ENCODE peak calls at places on chromosomes 6 and 20, in five cellular contexts. One of them, this sample, is unnamed.

GRCh38 chr6:169725270-169726048 is 1.2 kb upstream of the PHF10 start:
- DNase-seq in GM03348: no peak
- DNase-seq in astrocyte of the cerebellum: no peak
- DNase-seq in OCI-LY7: peak
- DNase-seq in ACHN: peak
- DNase-seq in this sample: no peak

GRCh38 chr20:56786503-56786902 is 157.4 kb downstream of the TFAP2C start:
- DNase-seq in GM03348: no peak
- DNase-seq in astrocyte of the cerebellum: no peak
- DNase-seq in OCI-LY7: no peak
- DNase-seq in ACHN: no peak
- DNase-seq in this sample: no peak

GRCh38 chr6:166441641-166442078 is 58.9 kb upstream of the MPC1 start:
- DNase-seq in GM03348: no peak
- DNase-seq in astrocyte of the cerebellum: no peak
- DNase-seq in OCI-LY7: peak
- DNase-seq in ACHN: no peak
- DNase-seq in this sample: no peak

GRCh38 chr6:92507552-92507951 is 911.8 kb downstream of the EPHA7 start:
- DNase-seq in GM03348: no peak
- DNase-seq in astrocyte of the cerebellum: no peak
- DNase-seq in OCI-LY7: no peak
- DNase-seq in ACHN: no peak
- DNase-seq in this sample: no peak

GRCh38 chr6:41505084-41506049 is 40.8 kb upstream of the FOXP4 start:
- DNase-seq in GM03348: peak
- DNase-seq in astrocyte of the cerebellum: no peak
- DNase-seq in OCI-LY7: no peak
- DNase-seq in ACHN: peak
- DNase-seq in this sample: peak

GRCh38 chr6:72580281-72580940 is 41.5 kb upstream of the KCNQ5 start:
- DNase-seq in GM03348: peak
- DNase-seq in astrocyte of the cerebellum: peak
- DNase-seq in OCI-LY7: peak
- DNase-seq in ACHN: peak
- DNase-seq in this sample: peak

GRCh38 chr20:1333462-1334369 is 4.8 kb upstream of the SDCBP2 start:
- DNase-seq in GM03348: no peak
- DNase-seq in astrocyte of the cerebellum: no peak
- DNase-seq in OCI-LY7: no peak
- DNase-seq in ACHN: no peak
- DNase-seq in this sample: no peak

GRCh38 chr20:63521602-63522001 is 1.0 kb downstream of the PPDPF start:
- DNase-seq in GM03348: no peak
- DNase-seq in astrocyte of the cerebellum: no peak
- DNase-seq in OCI-LY7: no peak
- DNase-seq in ACHN: no peak
- DNase-seq in this sample: no peak

GRCh38 chr6:40774932-40775331 is 187.8 kb upstream of the LRFN2 start:
- DNase-seq in GM03348: no peak
- DNase-seq in astrocyte of the cerebellum: no peak
- DNase-seq in OCI-LY7: peak
- DNase-seq in ACHN: no peak
- DNase-seq in this sample: no peak

GRCh38 chr20:24756292-24757025 is 192.6 kb upstream of the CST7 start:
- DNase-seq in GM03348: no peak
- DNase-seq in astrocyte of the cerebellum: no peak
- DNase-seq in OCI-LY7: no peak
- DNase-seq in ACHN: no peak
- DNase-seq in this sample: no peak

GRCh38 chr6:26327450-26328264 is 37.3 kb upstream of the BTN3A2 start:
- DNase-seq in GM03348: peak
- DNase-seq in astrocyte of the cerebellum: no peak
- DNase-seq in OCI-LY7: peak
- DNase-seq in ACHN: no peak
- DNase-seq in this sample: peak

GRCh38 chr20:50291428-50292323 is 101.0 kb downstream of the CEBPB start:
- DNase-seq in GM03348: no peak
- DNase-seq in astrocyte of the cerebellum: no peak
- DNase-seq in OCI-LY7: no peak
- DNase-seq in ACHN: no peak
- DNase-seq in this sample: no peak

GRCh38 chr20:57246008-57246407 is 20.4 kb downstream of the BMP7 start:
- DNase-seq in GM03348: no peak
- DNase-seq in astrocyte of the cerebellum: no peak
- DNase-seq in OCI-LY7: no peak
- DNase-seq in ACHN: no peak
- DNase-seq in this sample: no peak

GRCh38 chr6:137155830-137156229 is 17.6 kb downstream of the IL22RA2 start:
- DNase-seq in GM03348: no peak
- DNase-seq in astrocyte of the cerebellum: peak
- DNase-seq in OCI-LY7: peak
- DNase-seq in ACHN: no peak
- DNase-seq in this sample: no peak

GRCh38 chr6:53101006-53101405 is 35.8 kb downstream of the FBXO9 start:
- DNase-seq in GM03348: no peak
- DNase-seq in astrocyte of the cerebellum: no peak
- DNase-seq in OCI-LY7: no peak
- DNase-seq in ACHN: no peak
- DNase-seq in this sample: no peak

GRCh38 chr20:36548006-36548315 is 6.6 kb downstream of the MYL9 start:
- DNase-seq in GM03348: peak
- DNase-seq in astrocyte of the cerebellum: no peak
- DNase-seq in OCI-LY7: peak
- DNase-seq in ACHN: no peak
- DNase-seq in this sample: peak

GRCh38 chr20:22556565-22557056 is 27.8 kb downstream of the FOXA2 start:
- DNase-seq in GM03348: no peak
- DNase-seq in astrocyte of the cerebellum: no peak
- DNase-seq in OCI-LY7: no peak
- DNase-seq in ACHN: no peak
- DNase-seq in this sample: no peak

GRCh38 chr6:85828973-85829372 is 186.3 kb upstream of the SYNCRIP start:
- DNase-seq in GM03348: no peak
- DNase-seq in astrocyte of the cerebellum: no peak
- DNase-seq in OCI-LY7: no peak
- DNase-seq in ACHN: no peak
- DNase-seq in this sample: no peak

GRCh38 chr6:110398778-110399177 is 16.6 kb downstream of the DDO start:
- DNase-seq in GM03348: peak
- DNase-seq in astrocyte of the cerebellum: no peak
- DNase-seq in OCI-LY7: no peak
- DNase-seq in ACHN: no peak
- DNase-seq in this sample: peak

GRCh38 chr20:5918856-5919633 is 31.3 kb downstream of the TRMT6 start:
- DNase-seq in GM03348: peak
- DNase-seq in astrocyte of the cerebellum: peak
- DNase-seq in OCI-LY7: peak
- DNase-seq in ACHN: peak
- DNase-seq in this sample: peak

GRCh38 chr6:136520520-136520919 is 29.7 kb downstream of the MAP7 start:
- DNase-seq in GM03348: no peak
- DNase-seq in astrocyte of the cerebellum: no peak
- DNase-seq in OCI-LY7: no peak
- DNase-seq in ACHN: no peak
- DNase-seq in this sample: no peak

GRCh38 chr20:63128367-63128766 is 87.6 kb downstream of the YTHDF1 start:
- DNase-seq in GM03348: no peak
- DNase-seq in astrocyte of the cerebellum: no peak
- DNase-seq in OCI-LY7: no peak
- DNase-seq in ACHN: no peak
- DNase-seq in this sample: no peak

This sample was measured in A673.